ENCODE peak calls at places on chromosomes 3 and 15, in five cellular contexts. C is GM12878, Q is HepG2, P is K562, Z is GM12891. R is an unnamed sample.

GRCh38 chr15:31444844-31445243 is 118.2 kb downstream of the KLF13 start:
- DNase-seq in C (no peak), Q (no peak), P (no peak), Z (no peak), R (no peak)

GRCh38 chr3:23926736-23927135 is 9.8 kb downstream of the RPL15 start:
- DNase-seq in C (no peak), Q (no peak), P (no peak), Z (no peak), R (no peak)

GRCh38 chr3:55525436-55525835 is 38.3 kb upstream of the WNT5A start:
- DNase-seq in C (no peak), Q (no peak), P (no peak), Z (no peak), R (no peak)

GRCh38 chr15:68382286-68383007 is 49.5 kb downstream of the ITGA11 start:
- DNase-seq in C (no peak), Q (no peak), P (no peak), Z (no peak), R (no peak)

GRCh38 chr15:54884312-54884711 is 312.4 kb downstream of the RSL24D1 start:
- DNase-seq in C (no peak), Q (no peak), P (no peak), Z (no peak), R (no peak)

GRCh38 chr15:68354923-68355322 is 77.0 kb downstream of the ITGA11 start:
- DNase-seq in C (no peak), Q (peak), P (peak), Z (no peak), R (no peak)

GRCh38 chr3:35639251-35640185 is at the start of gene ARPP21:
- DNase-seq in C (no peak), Q (no peak), P (no peak), Z (peak), R (peak)

GRCh38 chr3:156483961-156484787 is 70.7 kb downstream of the SSR3 start:
- DNase-seq in C (peak), Q (no peak), P (peak), Z (no peak), R (no peak)

GRCh38 chr3:183338520-183338919 is 85.5 kb downstream of the B3GNT5 start:
- DNase-seq in C (no peak), Q (no peak), P (no peak), Z (no peak), R (no peak)

GRCh38 chr3:47016086-47016933 is 36.8 kb downstream of the NBEAL2 start:
- DNase-seq in C (no peak), Q (no peak), P (no peak), Z (no peak), R (no peak)

GRCh38 chr3:161310649-161311423 is 60.5 kb downstream of the SPTSSB start:
- DNase-seq in C (peak), Q (no peak), P (no peak), Z (no peak), R (peak)

GRCh38 chr3:174614046-174614445 is 245.1 kb upstream of the NAALADL2 start:
- DNase-seq in C (no peak), Q (no peak), P (no peak), Z (no peak), R (no peak)

DNA sequence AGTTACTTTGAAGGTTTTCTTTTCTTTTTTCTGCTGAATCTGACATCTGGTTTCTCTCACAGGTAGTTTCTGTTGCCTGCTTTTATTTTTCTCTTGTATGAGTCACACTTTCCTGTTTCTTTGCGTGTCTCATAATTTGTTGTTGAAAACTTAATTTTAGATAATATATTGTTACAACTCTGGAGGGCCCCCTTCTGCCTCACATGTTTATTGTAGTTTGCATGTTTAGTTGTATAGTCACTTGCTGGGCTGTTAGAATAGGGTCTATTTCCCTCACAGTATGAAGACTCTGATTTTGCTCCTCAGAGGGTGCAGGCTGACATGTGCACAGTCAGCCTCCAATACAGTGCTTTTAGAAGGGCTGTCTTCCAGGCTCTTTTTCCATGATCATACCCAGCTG is 8.2 kb upstream of the CNTN4 start:
- DNase-seq in C (no peak), Q (no peak), P (no peak), Z (no peak), R (no peak)
- TF ChIP-seq TAF1 in C (no peak), Q (no peak), P (no peak), Z (no peak), R (no peak)

GRCh38 chr3:12997387-12997786 is 75.8 kb downstream of the IQSEC1 start:
- DNase-seq in C (no peak), Q (no peak), P (no peak), Z (no peak), R (no peak)

GRCh38 chr3:13002398-13003124 is 70.7 kb downstream of the IQSEC1 start:
- DNase-seq in C (peak), Q (no peak), P (no peak), Z (no peak), R (no peak)

GRCh38 chr3:12998648-12999047 is 74.6 kb downstream of the IQSEC1 start:
- DNase-seq in C (no peak), Q (no peak), P (no peak), Z (no peak), R (no peak)

GRCh38 chr3:12996181-12996506 is 77.1 kb downstream of the IQSEC1 start:
- DNase-seq in C (no peak), Q (no peak), P (no peak), Z (no peak), R (no peak)

GRCh38 chr3:12999147-13000140 is 73.8 kb downstream of the IQSEC1 start:
- DNase-seq in C (no peak), Q (peak), P (peak), Z (no peak), R (no peak)
- TF ChIP-seq POLR2AphosphoS5 in C (no peak), Q (no peak), P (peak), Z (no peak), R (no peak)

GRCh38 chr3:52468336-52468735 is 12.9 kb downstream of the NISCH start:
- DNase-seq in C (no peak), Q (no peak), P (no peak), Z (no peak), R (no peak)

GRCh38 chr3:52472239-52472783 is 16.9 kb downstream of the NISCH start:
- DNase-seq in C (no peak), Q (no peak), P (no peak), Z (no peak), R (no peak)

GRCh38 chr3:52471371-52472238 is 16.2 kb downstream of the NISCH start:
- DNase-seq in C (no peak), Q (no peak), P (no peak), Z (no peak), R (no peak)

GRCh38 chr3:52470920-52471319 is 15.5 kb downstream of the NISCH start:
- DNase-seq in C (no peak), Q (no peak), P (no peak), Z (no peak), R (no peak)

GRCh38 chr3:52469001-52469400 is 13.6 kb downstream of the NISCH start:
- DNase-seq in C (no peak), Q (no peak), P (no peak), Z (no peak), R (no peak)
- TF ChIP-seq TAF1 in C (no peak), Q (no peak), P (no peak), Z (no peak), R (no peak)

DNA sequence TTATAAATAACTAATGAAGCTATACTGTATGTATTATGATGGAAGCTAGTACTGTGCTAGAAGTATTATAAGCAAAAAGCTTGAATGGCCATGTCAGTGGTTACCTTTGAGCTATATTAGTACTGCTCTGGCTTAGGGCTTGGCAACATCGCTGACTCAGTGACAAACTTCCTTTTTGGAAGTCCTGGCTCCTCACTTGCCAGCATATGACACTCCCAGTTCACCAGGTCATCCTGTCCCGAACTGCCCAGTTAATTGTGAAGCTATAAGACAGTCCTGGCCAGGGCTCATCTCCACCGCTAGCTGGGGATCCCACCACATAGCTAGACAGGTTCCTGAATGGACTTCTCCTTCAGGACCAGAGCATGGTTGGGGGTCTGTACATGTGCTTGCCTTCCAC is 31.9 kb downstream of the RAB8B start:
- DNase-seq in C (no peak), Q (no peak), P (no peak), Z (no peak), R (no peak)
- TF ChIP-seq POLR2AphosphoS5 in C (no peak), Q (no peak), P (no peak), Z (no peak), R (no peak)

GRCh38 chr3:108936924-108937689 is 16.6 kb downstream of the GUCA1C start:
- DNase-seq in C (no peak), Q (no peak), P (no peak), Z (no peak), R (no peak)

GRCh38 chr3:108940166-108940565 is 13.5 kb downstream of the GUCA1C start:
- DNase-seq in C (no peak), Q (no peak), P (no peak), Z (no peak), R (no peak)

GRCh38 chr3:108946292-108947290 is 7.1 kb downstream of the GUCA1C start:
- DNase-seq in C (no peak), Q (no peak), P (no peak), Z (no peak), R (no peak)

DNA sequence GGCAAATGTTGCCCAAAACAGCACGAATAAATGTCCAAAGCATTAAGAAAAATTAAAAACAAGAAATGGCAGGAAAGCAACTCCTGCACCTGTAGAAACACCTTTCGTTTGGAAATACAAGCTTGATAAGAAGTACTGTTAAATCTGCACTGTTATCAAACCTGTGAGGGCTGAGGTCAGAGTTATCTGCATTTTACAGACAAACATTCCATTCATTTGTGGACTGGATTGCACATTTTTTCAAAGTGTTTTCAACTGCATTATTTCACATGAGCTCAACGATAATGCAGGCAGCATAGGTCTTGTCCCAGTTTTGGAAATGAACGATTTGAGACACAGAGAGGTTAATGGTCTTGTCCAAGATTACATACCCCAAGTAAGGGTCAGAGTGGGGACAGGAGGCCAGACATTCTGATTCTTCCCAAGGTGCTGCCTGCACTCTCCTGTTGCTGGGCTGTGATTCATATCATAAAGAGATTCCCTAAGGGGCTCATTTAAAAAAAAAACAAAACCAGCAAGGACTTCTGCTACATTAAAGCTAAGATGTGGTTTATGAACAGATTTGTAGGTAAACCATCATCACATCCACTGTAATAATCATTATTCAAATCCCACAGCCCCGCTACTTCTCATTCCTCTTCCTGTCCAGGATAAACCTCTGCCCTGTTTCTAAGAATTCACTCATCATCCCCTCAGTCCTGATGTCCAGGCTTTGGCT is 13.0 kb downstream of the GUCA1C start:
- DNase-seq in C (no peak), Q (peak), P (no peak), Z (no peak), R (no peak)
- TF ChIP-seq TAF1 in C (no peak), Q (no peak), P (no peak), Z (no peak), R (no peak)

DNA sequence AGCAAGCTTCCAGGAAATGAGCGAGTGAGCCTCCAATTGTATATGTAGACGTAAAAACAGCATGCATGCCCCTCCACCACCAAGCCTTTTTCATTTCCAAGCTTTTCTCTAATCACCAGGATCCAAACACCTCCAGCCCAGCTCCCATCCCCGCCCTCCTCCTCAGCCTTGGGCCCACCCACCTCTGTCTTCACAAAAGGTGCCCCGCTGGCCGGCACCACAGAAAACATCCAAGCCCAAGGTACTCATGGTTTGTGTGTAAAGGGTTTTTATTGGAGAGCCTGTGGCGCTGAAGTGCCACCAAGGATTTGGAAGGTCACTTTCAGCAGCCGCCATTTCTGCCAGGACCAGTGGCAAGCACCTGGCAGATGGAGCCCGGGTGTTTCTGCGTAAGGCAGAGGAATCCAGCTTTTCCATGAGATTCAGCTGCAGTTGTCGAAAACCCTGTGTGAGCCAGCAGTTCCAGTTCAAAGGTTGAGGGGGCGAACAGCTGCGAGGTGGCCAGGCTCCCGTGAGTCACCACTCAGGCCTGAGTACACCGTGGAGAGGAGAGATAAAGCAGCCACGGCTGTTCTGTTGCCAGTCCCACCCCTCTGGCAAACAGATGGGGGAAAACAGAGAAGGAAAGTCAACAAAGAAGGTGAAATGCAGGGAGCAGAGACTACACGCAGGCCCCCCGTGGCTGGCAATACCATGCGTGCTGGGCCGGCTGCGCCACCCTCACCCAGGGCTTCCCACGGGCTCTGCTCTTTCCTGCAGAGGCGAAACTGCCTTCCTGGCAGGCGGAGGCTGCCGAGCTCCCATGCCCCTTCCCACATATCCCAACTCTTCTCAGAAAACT is 38.2 kb downstream of the FAM174B start:
- DNase-seq in C (no peak), Q (peak), P (peak), Z (no peak), R (no peak)
- TF ChIP-seq POLR2AphosphoS5 in C (no peak), Q (no peak), P (peak), Z (no peak), R (no peak)

GRCh38 chr3:42314411-42314810 is 48.4 kb upstream of the CCK start:
- DNase-seq in C (no peak), Q (no peak), P (no peak), Z (no peak), R (no peak)
- TF ChIP-seq TAF1 in C (no peak), Q (no peak), P (no peak), Z (no peak), R (no peak)